ENCODE peak calls at places on chromosomes 13 and 19, in seven cellular contexts. One of them, this sample, is unnamed.

GRCh38 chr13:43132228-43132627 is 108.8 kb downstream of the DNAJC15 start:
- DNase-seq in fibroblast of gingiva: no peak
- DNase-seq in IMR-90: peak; percentile 36
- DNase-seq in fibroblast of lung: peak; percentile 54
- DNase-seq in NCI-H2171: no peak
- DNase-seq in M059J: peak; percentile 70
- DNase-seq in adipocyte: peak; percentile 14
- DNase-seq in this sample: peak; percentile 27

GRCh38 chr19:40565355-40565754 is 11.3 kb upstream of the SHKBP1 start:
- DNase-seq in IMR-90: no peak
- DNase-seq in fibroblast of gingiva: no peak
- DNase-seq in fibroblast of lung: no peak
- DNase-seq in M059J: no peak
- DNase-seq in NCI-H2171: no peak
- DNase-seq in adipocyte: no peak
- DNase-seq in this sample: no peak

GRCh38 chr19:53161123-53161522 is 2.3 kb upstream of the ZNF347 start:
- DNase-seq in IMR-90: no peak
- DNase-seq in NCI-H2171: no peak
- DNase-seq in M059J: no peak
- DNase-seq in adipocyte: no peak
- DNase-seq in fibroblast of lung: no peak
- DNase-seq in fibroblast of gingiva: no peak
- DNase-seq in this sample: no peak

GRCh38 chr13:77896977-77897376 is 21.7 kb downstream of the EDNRB start:
- DNase-seq in NCI-H2171: no peak
- DNase-seq in adipocyte: no peak
- DNase-seq in IMR-90: no peak
- DNase-seq in fibroblast of lung: no peak
- DNase-seq in fibroblast of gingiva: peak; percentile 79
- DNase-seq in M059J: no peak
- DNase-seq in this sample: peak; percentile 70

GRCh38 chr13:46607768-46608553 is 55.0 kb downstream of the LRCH1 start:
- DNase-seq in adipocyte: no peak
- DNase-seq in NCI-H2171: no peak
- DNase-seq in IMR-90: no peak
- DNase-seq in fibroblast of lung: no peak
- DNase-seq in fibroblast of gingiva: no peak
- DNase-seq in M059J: no peak
- DNase-seq in this sample: no peak

GRCh38 chr19:344625-345319 is at the start of gene MIER2:
- DNase-seq in adipocyte: peak; percentile 93
- DNase-seq in fibroblast of lung: peak; percentile 64
- DNase-seq in M059J: peak; percentile 67
- DNase-seq in fibroblast of gingiva: peak; percentile 68
- DNase-seq in IMR-90: peak; percentile 68
- DNase-seq in NCI-H2171: peak; percentile 66
- DNase-seq in this sample: peak; percentile 87

GRCh38 chr13:99926014-99926731 is 45.4 kb downstream of the ZIC5 start:
- DNase-seq in fibroblast of lung: peak; percentile 34
- DNase-seq in NCI-H2171: peak; percentile 76
- DNase-seq in M059J: no peak
- DNase-seq in fibroblast of gingiva: no peak
- DNase-seq in adipocyte: no peak
- DNase-seq in IMR-90: peak; percentile 16
- DNase-seq in this sample: peak; percentile 59

GRCh38 chr19:14830702-14831101 is 4.3 kb downstream of the OR7A5 start:
- DNase-seq in fibroblast of gingiva: no peak
- DNase-seq in M059J: no peak
- DNase-seq in NCI-H2171: no peak
- DNase-seq in adipocyte: no peak
- DNase-seq in IMR-90: no peak
- DNase-seq in fibroblast of lung: no peak
- DNase-seq in this sample: no peak

GRCh38 chr13:23681253-23681652 is 111.0 kb downstream of the TNFRSF19 start:
- DNase-seq in M059J: no peak
- DNase-seq in fibroblast of gingiva: no peak
- DNase-seq in NCI-H2171: no peak
- DNase-seq in IMR-90: peak; percentile 91
- DNase-seq in fibroblast of lung: peak; percentile 58
- DNase-seq in adipocyte: peak; percentile 63
- DNase-seq in this sample: peak; percentile 56

GRCh38 chr13:75318138-75318833 is 163.7 kb downstream of the TBC1D4 start:
- DNase-seq in fibroblast of gingiva: no peak
- DNase-seq in M059J: no peak
- DNase-seq in NCI-H2171: no peak
- DNase-seq in adipocyte: no peak
- DNase-seq in IMR-90: no peak
- DNase-seq in fibroblast of lung: no peak
- DNase-seq in this sample: no peak